ENCODE peak calls at places on chromosomes 6 and 20, in six cellular contexts. R is bronchial epithelial cell, U is GM13976, V is endothelial cell, B is GM12865, P is OCI-LY7. L is an unnamed sample.

GRCh38 chr6:55943329-55943728 is 67.9 kb upstream of the BMP5 start:
- DNase-seq in R (no peak), U (no peak), V (no peak), B (no peak), P (no peak), L (no peak)

GRCh38 chr6:168304752-168305015 is 14.9 kb downstream of the DACT2 start:
- DNase-seq in R (no peak), U (no peak), V (no peak), B (no peak), P (no peak), L (no peak)

GRCh38 chr6:34200340-34200971 is 36.2 kb upstream of the HMGA1 start:
- DNase-seq in R (no peak), U (peak), V (no peak), B (peak), P (no peak), L (no peak)

GRCh38 chr20:40893610-40894242 is 134.9 kb upstream of the TOP1 start:
- DNase-seq in R (no peak), U (no peak), V (no peak), B (no peak), P (no peak), L (no peak)

GRCh38 chr20:22509090-22509938 is 75.1 kb downstream of the FOXA2 start:
- DNase-seq in R (no peak), U (no peak), V (no peak), B (no peak), P (no peak), L (no peak)

GRCh38 chr6:38191418-38191817 is 371.9 kb downstream of the ZFAND3 start:
- DNase-seq in R (no peak), U (no peak), V (no peak), B (no peak), P (no peak), L (no peak)

GRCh38 chr6:42417641-42418112 is 34.0 kb downstream of the TRERF1 start:
- DNase-seq in R (no peak), U (no peak), V (no peak), B (no peak), P (no peak), L (peak)

GRCh38 chr6:55299285-55299684 is 28.0 kb upstream of the GFRAL start:
- DNase-seq in R (no peak), U (no peak), V (no peak), B (no peak), P (no peak), L (no peak)

GRCh38 chr6:8086755-8087306 is 15.5 kb downstream of the EEF1E1 start:
- DNase-seq in R (no peak), U (no peak), V (no peak), B (no peak), P (no peak), L (no peak)

GRCh38 chr20:9672027-9672426 is 157.6 kb downstream of the LAMP5 start:
- DNase-seq in R (no peak), U (no peak), V (no peak), B (no peak), P (no peak), L (no peak)

GRCh38 chr6:157558049-157558448 is 177.1 kb downstream of the ZDHHC14 start:
- DNase-seq in R (no peak), U (no peak), V (no peak), B (no peak), P (peak), L (no peak)

GRCh38 chr6:21593927-21594421 is 423 bp downstream of the SOX4 start:
- DNase-seq in R (no peak), U (no peak), V (peak), B (peak), P (peak), L (peak)

GRCh38 chr6:166996406-166996805 is 2.8 kb upstream of the CEP43 start:
- DNase-seq in R (peak), U (no peak), V (no peak), B (no peak), P (no peak), L (no peak)

DNA sequence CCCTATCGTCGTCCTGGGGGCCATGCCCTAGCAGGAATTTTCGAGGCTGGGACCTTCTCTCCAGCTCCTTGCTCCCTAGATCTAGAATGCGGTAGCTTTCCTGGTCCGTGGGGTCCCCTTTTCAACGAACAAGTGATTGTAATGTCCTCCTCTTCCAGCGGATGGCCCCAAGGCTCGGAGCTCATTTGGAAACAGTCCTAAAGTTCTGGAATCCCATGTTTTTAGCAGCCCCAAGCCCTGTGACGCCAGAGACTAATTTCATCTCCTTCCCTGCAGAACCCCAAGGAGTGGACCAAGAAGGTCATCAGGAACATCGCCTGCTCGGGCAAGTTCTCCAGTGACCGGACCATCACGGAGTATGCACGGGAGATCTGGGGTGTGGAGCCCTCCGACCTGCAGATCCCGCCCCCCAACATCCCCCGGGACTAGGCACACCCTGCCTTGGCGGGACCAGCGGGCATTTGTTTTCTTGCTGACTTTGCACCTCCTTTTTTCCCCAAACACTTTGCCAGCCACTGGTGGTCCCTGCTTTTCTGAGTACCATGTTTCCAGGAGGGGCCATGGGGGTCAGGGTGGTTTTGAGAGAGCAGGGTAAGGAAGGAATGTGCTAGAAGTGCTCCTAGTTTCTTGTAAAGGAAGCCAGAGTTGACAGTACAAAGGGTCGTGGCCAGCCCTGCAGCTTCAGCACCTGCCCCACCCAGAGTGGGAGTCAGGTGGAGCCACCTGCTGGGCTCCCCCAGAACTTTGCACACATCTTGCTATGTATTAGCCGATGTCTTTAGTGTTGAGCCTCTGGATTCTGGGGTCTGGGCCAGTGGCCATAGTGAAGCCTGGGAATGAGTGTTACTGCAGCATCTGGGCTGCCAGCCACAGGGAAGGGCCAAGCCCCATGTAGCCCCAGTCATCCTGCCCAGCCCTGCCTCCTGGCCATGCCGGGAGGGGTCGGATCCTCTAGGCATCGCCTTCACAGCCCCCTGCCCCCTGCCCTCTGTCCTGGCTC is 48.5 kb downstream of the PYGB start:
- DNase-seq in R (no peak), U (peak), V (no peak), B (peak), P (peak), L (peak)
- TF ChIP-seq CTCF in R (peak), U (peak), V (peak), B (peak), P (peak), L (peak)

GRCh38 chr20:62819494-62820174 is 2.8 kb downstream of the COL9A3 start:
- DNase-seq in R (no peak), U (no peak), V (no peak), B (no peak), P (no peak), L (no peak)
- TF ChIP-seq CTCF in R (no peak), U (no peak), V (no peak), B (no peak), P (no peak), L (no peak)

DNA sequence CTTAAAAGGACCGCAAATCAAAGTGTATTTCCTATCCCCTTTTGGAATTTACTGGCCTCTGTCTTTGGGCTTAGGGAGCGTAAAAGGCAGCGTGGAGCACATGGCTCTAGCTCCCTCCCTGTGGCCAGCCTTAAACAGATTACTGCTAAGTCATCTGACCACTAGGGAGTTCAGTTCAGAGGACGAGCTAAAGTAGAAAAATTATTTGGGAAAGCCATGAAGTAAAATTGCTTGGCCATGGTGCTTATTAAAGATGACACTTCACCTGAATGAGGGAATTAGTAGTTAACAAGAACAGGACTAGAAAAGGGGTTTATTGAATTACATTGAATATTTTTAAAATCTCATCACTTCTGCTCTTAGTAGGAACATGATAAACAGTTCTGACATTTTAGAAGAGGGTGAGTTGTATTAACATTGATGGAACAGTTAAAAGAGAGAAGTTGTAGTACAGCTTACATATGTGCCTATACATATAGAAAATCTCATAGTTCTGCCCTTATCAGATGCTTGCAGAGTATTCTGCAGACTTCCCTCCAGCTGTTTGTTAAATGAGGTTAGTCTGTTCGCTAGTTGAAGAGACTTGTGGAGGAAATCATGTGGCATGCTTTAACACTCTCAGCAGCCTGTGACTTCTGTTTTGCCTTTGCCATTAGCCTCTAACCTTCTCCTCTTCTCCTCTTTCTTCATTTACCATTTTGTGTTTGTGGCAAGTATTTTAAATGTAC is 31.2 kb upstream of the MAPK13 start:
- DNase-seq in R (no peak), U (no peak), V (no peak), B (no peak), P (no peak), L (no peak)
- TF ChIP-seq CTCF in R (no peak), U (no peak), V (no peak), B (no peak), P (no peak), L (no peak)

GRCh38 chr20:32508775-32509119 is 76.4 kb downstream of the NOL4L start:
- DNase-seq in R (no peak), U (no peak), V (no peak), B (no peak), P (no peak), L (no peak)

GRCh38 chr20:32510120-32510600 is 75.0 kb downstream of the NOL4L start:
- DNase-seq in R (no peak), U (no peak), V (no peak), B (no peak), P (no peak), L (peak)

GRCh38 chr20:32510601-32511357 is 74.4 kb downstream of the NOL4L start:
- DNase-seq in R (peak), U (peak), V (peak), B (no peak), P (no peak), L (peak)

GRCh38 chr20:32507998-32508774 is 76.9 kb downstream of the NOL4L start:
- DNase-seq in R (no peak), U (no peak), V (no peak), B (no peak), P (no peak), L (peak)

GRCh38 chr20:32509639-32510066 is 75.5 kb downstream of the NOL4L start:
- DNase-seq in R (no peak), U (no peak), V (peak), B (no peak), P (peak), L (peak)
- TF ChIP-seq CTCF in R (no peak), U (no peak), V (no peak), B (no peak), P (peak), L (no peak)

DNA sequence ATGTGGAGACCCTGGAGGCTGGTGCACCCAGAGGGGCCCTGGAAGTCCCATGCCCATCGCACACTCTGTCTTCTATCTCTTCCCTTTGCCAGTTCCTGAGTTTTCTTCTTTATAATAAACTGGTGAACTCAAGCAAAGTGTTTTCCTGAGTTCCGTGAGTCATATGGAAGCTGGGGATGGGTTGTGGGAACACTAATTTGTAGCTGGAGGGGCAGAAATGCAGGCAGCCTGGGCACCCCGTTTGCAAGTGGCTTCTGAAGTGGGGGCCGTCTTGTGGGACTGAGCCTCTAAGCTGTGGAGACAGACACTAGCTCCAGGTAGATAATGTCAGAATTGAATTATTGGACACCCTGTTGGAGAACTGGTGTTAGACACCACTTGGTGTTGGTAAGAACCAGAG is 3.2 kb upstream of the PPP1R3G start:
- DNase-seq in R (peak), U (no peak), V (no peak), B (no peak), P (no peak), L (no peak)
- TF ChIP-seq CTCF in R (no peak), U (no peak), V (no peak), B (no peak), P (no peak), L (no peak)

DNA sequence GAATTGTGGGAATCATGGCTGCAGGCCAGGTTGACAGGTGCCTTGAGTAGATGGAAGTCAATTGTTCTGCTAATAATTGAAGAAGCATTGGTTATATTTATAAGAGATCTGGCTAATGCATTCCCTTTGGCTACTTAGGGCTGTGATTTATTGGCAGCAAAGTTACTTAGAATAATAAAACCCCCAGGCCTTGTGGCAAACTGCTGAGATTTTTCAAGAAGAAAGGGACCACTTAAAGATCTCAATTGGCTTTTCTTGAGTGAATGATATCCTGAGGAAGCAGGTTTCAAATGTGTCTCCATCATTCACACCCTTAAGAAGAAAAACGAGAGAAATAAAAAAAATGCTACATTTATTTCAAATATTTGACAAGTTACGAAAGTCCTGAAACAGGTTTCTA is 27.4 kb downstream of the DDO start:
- DNase-seq in R (no peak), U (no peak), V (no peak), B (no peak), P (no peak), L (no peak)
- TF ChIP-seq CTCF in R (no peak), U (no peak), V (no peak), B (no peak), P (no peak), L (no peak)

GRCh38 chr20:17682889-17683198 is 802 bp upstream of the RRBP1 start:
- DNase-seq in R (no peak), U (no peak), V (no peak), B (no peak), P (no peak), L (no peak)
- TF ChIP-seq CTCF in R (no peak), U (no peak), V (peak), B (no peak), P (peak), L (peak)

GRCh38 chr6:3625161-3625979 is 126.1 kb downstream of the PXDC1 start:
- DNase-seq in R (no peak), U (no peak), V (no peak), B (no peak), P (no peak), L (no peak)
- TF ChIP-seq CTCF in R (no peak), U (no peak), V (no peak), B (no peak), P (no peak), L (no peak)

GRCh38 chr20:38724603-38725457 is 544 bp downstream of the SLC32A1 start:
- DNase-seq in R (no peak), U (peak), V (peak), B (no peak), P (peak), L (no peak)
- TF ChIP-seq CTCF in R (no peak), U (no peak), V (no peak), B (no peak), P (peak), L (no peak)

GRCh38 chr6:144349690-144350132 is 64.6 kb downstream of the UTRN start:
- DNase-seq in R (peak), U (no peak), V (no peak), B (peak), P (peak), L (no peak)
- TF ChIP-seq CTCF in R (no peak), U (no peak), V (no peak), B (no peak), P (no peak), L (no peak)

L was measured in activated CD8-positive, alpha-beta T cell treated with anti-CD3 and anti-CD28 coated beads for 36 hours.